ENCODE peak calls at places on chromosomes 16 and 17, in four cellular contexts. E is stimulated activated CD8-positive, alpha-beta memory T cell treated with anti-CD3 and anti-CD28 coated beads, Interleukin-7, amount 100 ng/mL, for 1 hour; S is progenitor cell of endocrine pancreas; U is GOT3. Z is an unnamed sample.
A peak's percentile ranks its signal among the peaks of the same experiment; 100 is the strongest.

GRCh38 chr17:16191604-16192003 is 23.7 kb downstream of the NCOR1 start:
- DNase-seq in E (no peak), S (no peak), U (no peak), Z (no peak)

GRCh38 chr17:68290955-68291835 is at the start of the genes ARSG and SLC16A6:
- DNase-seq in E (peak; percentile 58), S (peak; percentile 55), U (no peak), Z (no peak)

GRCh38 chr17:49746791-49747490 is 17.0 kb downstream of the FAM117A start:
- DNase-seq in S (no peak), E (no peak), U (no peak), Z (no peak)

GRCh38 chr17:38745545-38745944 is 2.6 kb downstream of the PCGF2 start:
- DNase-seq in S (no peak), U (no peak), E (no peak), Z (no peak)

GRCh38 chr16:2048116-2048543 is 345 bp downstream of the TSC2 start:
- DNase-seq in U (no peak), E (no peak), S (no peak), Z (no peak)

GRCh38 chr16:65782537-65783290 is 583.8 kb upstream of the CDH5 start:
- DNase-seq in U (peak; percentile 3), S (no peak), E (no peak), Z (no peak)

GRCh38 chr17:81176656-81177055 is 10.6 kb upstream of the AATK start:
- DNase-seq in U (no peak), E (no peak), S (no peak), Z (no peak)

GRCh38 chr17:66426397-66427033 is 124.1 kb downstream of the PRKCA start:
- DNase-seq in S (no peak), U (no peak), E (peak; percentile 17), Z (no peak)

GRCh38 chr16:7374614-7375174 is 42.0 kb downstream of the RBFOX1 start:
- DNase-seq in S (no peak), U (no peak), E (no peak), Z (no peak)

GRCh38 chr16:67248401-67249177 is at the start of gene SLC9A5:
- DNase-seq in U (no peak), E (no peak), S (no peak), Z (no peak)

GRCh38 chr17:65530158-65530984 is 31.1 kb downstream of the AXIN2 start:
- DNase-seq in S (no peak), U (no peak), E (no peak), Z (no peak)

GRCh38 chr17:59829217-59830006 is 63.3 kb downstream of the TUBD1 start:
- DNase-seq in S (no peak), U (no peak), E (no peak), Z (no peak)

GRCh38 chr16:46929378-46930332 is 43.8 kb downstream of the DNAJA2 start:
- DNase-seq in U (peak; percentile 20), E (peak; percentile 19), S (peak; percentile 71), Z (no peak)

GRCh38 chr17:82194765-82195164 is 17.9 kb downstream of the CCDC57 start:
- DNase-seq in E (no peak), S (no peak), U (no peak), Z (no peak)

GRCh38 chr17:8190506-8190905 is 526 bp upstream of the BORCS6 start:
- DNase-seq in S (no peak), U (no peak), E (no peak), Z (no peak)

GRCh38 chr16:57475711-57476339 is 10.5 kb downstream of the DOK4 start:
- DNase-seq in S (peak; percentile 59), E (peak; percentile 26), U (no peak), Z (no peak)

GRCh38 chr16:58744497-58744896 is 10.4 kb upstream of the GOT2 start:
- DNase-seq in E (no peak), S (no peak), U (no peak), Z (no peak)

GRCh38 chr17:67491009-67491677 is 114.1 kb downstream of the PITPNC1 start:
- DNase-seq in S (peak; percentile 16), E (no peak), U (peak; percentile 49), Z (peak; percentile 100)

GRCh38 chr17:41593306-41594095 is 6.8 kb upstream of the KRT14 start:
- DNase-seq in E (no peak), S (no peak), U (no peak), Z (no peak)

GRCh38 chr16:53085539-53086450 is 31.0 kb downstream of the CHD9 start:
- DNase-seq in U (no peak), E (no peak), S (no peak), Z (peak; percentile 50)

GRCh38 chr16:3038256-3038655 is 1.5 kb upstream of the BICDL2 start:
- DNase-seq in U (no peak), S (no peak), E (no peak), Z (no peak)

GRCh38 chr17:49486012-49486641 is 9.0 kb upstream of the NGFR start:
- DNase-seq in E (no peak), U (no peak), S (no peak), Z (no peak)

GRCh38 chr17:46979023-46979870 is at the start of gene RPRML:
- DNase-seq in U (no peak), E (no peak), S (peak; percentile 24), Z (no peak)

GRCh38 chr16:17556276-17557052 is 85.7 kb upstream of the XYLT1 start:
- DNase-seq in U (no peak), S (no peak), E (no peak), Z (no peak)

GRCh38 chr17:10171581-10171981 is 26.8 kb downstream of the GAS7 start:
- DNase-seq in E (no peak), U (no peak), S (no peak), Z (no peak)

GRCh38 chr16:29029168-29029994 is 44.5 kb downstream of the LAT start:
- DNase-seq in E (peak; percentile 48), U (peak; percentile 87), S (no peak), Z (peak; percentile 82)

GRCh38 chr17:74153456-74153810 is 50.0 kb upstream of the RPL38 start:
- DNase-seq in S (no peak), U (no peak), E (no peak), Z (no peak)

GRCh38 chr17:65222216-65222738 is 85.1 kb downstream of the RGS9 start:
- DNase-seq in U (no peak), E (no peak), S (no peak), Z (no peak)

GRCh38 chr16:84098939-84099338 is 17.8 kb downstream of the MBTPS1 start:
- DNase-seq in E (no peak), U (no peak), S (no peak), Z (no peak)

GRCh38 chr16:7025616-7026190 is 306.9 kb upstream of the RBFOX1 start:
- DNase-seq in E (no peak), U (no peak), S (peak; percentile 84), Z (no peak)

GRCh38 chr17:77098884-77099545 is 41.8 kb upstream of the SEC14L1 start:
- DNase-seq in U (no peak), E (no peak), S (no peak), Z (no peak)

GRCh38 chr17:36611345-36612072 is 10.1 kb downstream of the MRM1 start:
- DNase-seq in E (no peak), S (no peak), U (peak; percentile 16), Z (no peak)

Z was measured in brain pericyte.